ENCODE peak calls at places on chromosomes 12 and 14, in seven cellular contexts. F, M, E, V, A, X and H are unnamed samples.

GRCh38 chr14:80491131-80491530 is 279.8 kb upstream of the DIO2 start:
- DNase-seq in F (peak; percentile 7), M (peak; percentile 51), E (no peak), V (no peak), A (no peak), X (no peak), H (peak; percentile 1)

GRCh38 chr12:4080213-4080612 is 193.3 kb upstream of the CCND2 start:
- DNase-seq in F (no peak), M (no peak), E (no peak), V (no peak), A (no peak), X (no peak), H (no peak)

GRCh38 chr12:69435644-69436043 is 34.5 kb upstream of the FRS2 start:
- DNase-seq in F (no peak), M (no peak), E (no peak), V (no peak), A (no peak), X (no peak), H (no peak)

GRCh38 chr12:89665556-89665955 is 43.1 kb downstream of the ATP2B1 start:
- DNase-seq in F (no peak), M (no peak), E (no peak), V (no peak), A (no peak), X (no peak), H (no peak)

GRCh38 chr12:4579305-4580097 is 17.5 kb downstream of the DYRK4 start:
- DNase-seq in F (no peak), M (peak; percentile 10), E (peak; percentile 20), V (no peak), A (peak; percentile 35), X (peak; percentile 16), H (peak; percentile 19)

GRCh38 chr14:100293497-100294212 is 12.6 kb downstream of the SLC25A29 start:
- DNase-seq in F (no peak), M (no peak), E (no peak), V (no peak), A (no peak), X (no peak), H (no peak)

GRCh38 chr12:58668831-58669230 is 251.5 kb downstream of the LRIG3 start:
- DNase-seq in F (no peak), M (peak; percentile 63), E (no peak), V (no peak), A (no peak), X (no peak), H (no peak)

GRCh38 chr12:15698377-15698867 is 90.8 kb downstream of the EPS8 start:
- DNase-seq in F (no peak), M (peak; percentile 43), E (no peak), V (no peak), A (peak; percentile 43), X (no peak), H (peak; percentile 8)

GRCh38 chr12:49055978-49056754 is 4.4 kb downstream of the KMT2D start:
- DNase-seq in F (no peak), M (peak; percentile 86), E (peak; percentile 85), V (peak; percentile 56), A (peak; percentile 83), X (peak; percentile 56), H (peak; percentile 99)

GRCh38 chr14:59328410-59328809 is 136.8 kb downstream of the GPR135 start:
- DNase-seq in F (no peak), M (no peak), E (no peak), V (no peak), A (peak; percentile 10), X (no peak), H (no peak)

GRCh38 chr12:110576504-110576903 is 6.6 kb downstream of the PPTC7 start:
- DNase-seq in F (no peak), M (no peak), E (no peak), V (no peak), A (no peak), X (no peak), H (no peak)

GRCh38 chr14:34766611-34767010 is 52.2 kb upstream of the CFL2 start:
- DNase-seq in F (no peak), M (peak; percentile 45), E (no peak), V (no peak), A (no peak), X (no peak), H (no peak)